ENCODE peak calls at places on chromosome 2, in nine cellular contexts. K, L, J, Y, C, B, P, S and D are unnamed samples.

GRCh38 chr2:230793573-230794359 is 71.0 kb upstream of the ITM2C start:
- DNase-seq in S (no peak), L (peak), C (peak), J (peak), P (peak), K (peak), B (no peak), Y (peak), D (peak)

GRCh38 chr2:39484206-39484605 is 47.1 kb upstream of the MAP4K3 start:
- DNase-seq in P (no peak), Y (no peak), K (no peak), B (no peak), J (no peak), S (no peak), L (no peak), C (no peak), D (no peak)

GRCh38 chr2:63950414-63950813 is 68.8 kb downstream of the VPS54 start:
- DNase-seq in S (no peak), L (no peak), B (no peak), J (no peak), K (no peak), C (no peak), Y (no peak), P (no peak), D (no peak)

GRCh38 chr2:66577331-66578041 is 142.6 kb downstream of the MEIS1 start:
- DNase-seq in J (no peak), B (no peak), S (no peak), L (no peak), Y (no peak), C (no peak), P (no peak), K (no peak), D (no peak)

GRCh38 chr2:117960231-117960630 is 53.6 kb downstream of the CCDC93 start:
- DNase-seq in B (no peak), L (no peak), P (no peak), Y (no peak), K (no peak), J (no peak), S (no peak), C (peak), D (no peak)

GRCh38 chr2:112189001-112189556 is 50.9 kb downstream of the FBLN7 start:
- DNase-seq in L (no peak), J (no peak), K (peak), S (no peak), Y (no peak), B (no peak), P (no peak), C (no peak), D (peak)

GRCh38 chr2:27873091-27873490 is 17.1 kb downstream of the RBKS start:
- DNase-seq in J (no peak), Y (no peak), L (no peak), K (no peak), S (no peak), B (no peak), C (no peak), P (no peak), D (no peak)

GRCh38 chr2:20171445-20171977 is 53.4 kb downstream of the SDC1 start:
- DNase-seq in Y (no peak), J (no peak), L (no peak), B (no peak), K (no peak), S (no peak), P (no peak), C (no peak), D (no peak)

GRCh38 chr2:187117483-187117882 is 268.5 kb upstream of the ZSWIM2 start:
- DNase-seq in J (no peak), Y (no peak), B (no peak), C (no peak), P (no peak), L (no peak), K (no peak), S (no peak), D (no peak)

GRCh38 chr2:234446404-234447076 is 50.3 kb downstream of the ARL4C start:
- DNase-seq in K (peak), J (no peak), C (no peak), S (peak), L (peak), B (no peak), P (no peak), Y (peak), D (peak)

GRCh38 chr2:178280261-178280852 is 86.0 kb downstream of the OSBPL6 start:
- DNase-seq in B (peak), C (peak), L (peak), J (peak), Y (peak), S (peak), P (no peak), K (peak), D (peak)

GRCh38 chr2:12027136-12027535 is 280.7 kb downstream of the LPIN1 start:
- DNase-seq in P (no peak), J (no peak), S (no peak), K (no peak), B (no peak), L (no peak), Y (no peak), C (peak), D (no peak)

GRCh38 chr2:224687156-224687555 is 29.0 kb downstream of the CCDC195 start:
- DNase-seq in K (no peak), P (no peak), B (no peak), L (no peak), C (no peak), S (no peak), Y (no peak), J (no peak), D (no peak)

GRCh38 chr2:8636691-8637636 is 44.9 kb upstream of the ID2 start:
- DNase-seq in S (no peak), L (no peak), Y (no peak), B (no peak), P (no peak), K (no peak), J (no peak), C (peak), D (no peak)

GRCh38 chr2:42959148-42959992 is 167.0 kb upstream of the HAAO start:
- DNase-seq in Y (no peak), S (no peak), B (no peak), C (no peak), J (peak), L (no peak), P (no peak), K (no peak), D (no peak)

GRCh38 chr2:74041182-74041581 is 56.5 kb downstream of the TET3 start:
- DNase-seq in L (no peak), S (no peak), Y (no peak), B (no peak), C (no peak), J (peak), P (no peak), K (no peak), D (no peak)

GRCh38 chr2:214575030-214575949 is 164.4 kb downstream of the VWC2L start:
- DNase-seq in Y (no peak), C (peak), J (no peak), K (no peak), B (no peak), L (no peak), P (no peak), S (no peak), D (peak)

GRCh38 chr2:197207106-197207505 is 103.5 kb downstream of the ANKRD44 start:
- DNase-seq in K (no peak), C (peak), L (no peak), Y (no peak), B (no peak), J (no peak), S (no peak), P (no peak), D (no peak)

GRCh38 chr2:145815933-145816332 is 1296.0 kb upstream of the ZEB2 start:
- DNase-seq in Y (no peak), L (no peak), C (peak), B (no peak), S (no peak), P (no peak), J (no peak), K (no peak), D (no peak)

GRCh38 chr2:20217041-20217970 is 7.6 kb downstream of the SDC1 start:
- DNase-seq in P (no peak), L (no peak), S (no peak), K (no peak), J (no peak), B (no peak), C (peak), Y (peak), D (no peak)

GRCh38 chr2:29987141-29987540 is 65.8 kb upstream of the ALK start:
- DNase-seq in Y (peak), J (no peak), C (peak), B (no peak), K (no peak), L (no peak), P (no peak), S (no peak), D (no peak)